ENCODE peak calls at places on chromosomes 11 and 22, in seven cellular contexts. One of them, this sample, is unnamed.

GRCh38 chr11:79078999-79079398 is 361.8 kb downstream of the TENM4 start:
- DNase-seq in AG10803: no peak
- DNase-seq in CD8-positive, alpha-beta T cell: no peak
- DNase-seq in type B pancreatic cell: no peak
- DNase-seq in sigmoid colon: no peak
- DNase-seq in thyroid gland: no peak
- DNase-seq in right atrium auricular region: no peak
- DNase-seq in this sample: peak; percentile 41

GRCh38 chr11:2813141-2813908 is 72.2 kb downstream of the CDKN1C start:
- DNase-seq in CD8-positive, alpha-beta T cell: no peak
- DNase-seq in AG10803: no peak
- DNase-seq in thyroid gland: no peak
- DNase-seq in type B pancreatic cell: no peak
- DNase-seq in sigmoid colon: no peak
- DNase-seq in right atrium auricular region: no peak
- DNase-seq in this sample: no peak

GRCh38 chr11:117333921-117334320 is 6.3 kb downstream of the CEP164 start:
- DNase-seq in sigmoid colon: no peak
- DNase-seq in type B pancreatic cell: no peak
- DNase-seq in CD8-positive, alpha-beta T cell: no peak
- DNase-seq in AG10803: peak; percentile 45
- DNase-seq in thyroid gland: no peak
- DNase-seq in right atrium auricular region: no peak
- DNase-seq in this sample: no peak

GRCh38 chr22:27046126-27046525 is 388.7 kb downstream of the MIAT start:
- DNase-seq in type B pancreatic cell: no peak
- DNase-seq in AG10803: no peak
- DNase-seq in CD8-positive, alpha-beta T cell: no peak
- DNase-seq in sigmoid colon: no peak
- DNase-seq in thyroid gland: no peak
- DNase-seq in right atrium auricular region: no peak
- DNase-seq in this sample: no peak

GRCh38 chr22:26302726-26303125 is 126.3 kb upstream of the ASPHD2 start:
- DNase-seq in right atrium auricular region: no peak
- DNase-seq in CD8-positive, alpha-beta T cell: no peak
- DNase-seq in AG10803: no peak
- DNase-seq in type B pancreatic cell: no peak
- DNase-seq in thyroid gland: no peak
- DNase-seq in sigmoid colon: no peak
- DNase-seq in this sample: no peak

GRCh38 chr11:134652586-134653255 is 240.7 kb upstream of the B3GAT1 start:
- DNase-seq in CD8-positive, alpha-beta T cell: no peak
- DNase-seq in sigmoid colon: peak; percentile 24
- DNase-seq in thyroid gland: no peak
- DNase-seq in right atrium auricular region: peak; percentile 53
- DNase-seq in AG10803: no peak
- DNase-seq in type B pancreatic cell: peak; percentile 25
- DNase-seq in this sample: no peak

GRCh38 chr11:122108192-122108799 is 7.7 kb downstream of the BLID start:
- DNase-seq in sigmoid colon: no peak
- DNase-seq in type B pancreatic cell: no peak
- DNase-seq in AG10803: no peak
- DNase-seq in right atrium auricular region: no peak
- DNase-seq in CD8-positive, alpha-beta T cell: no peak
- DNase-seq in thyroid gland: peak; percentile 38
- DNase-seq in this sample: no peak

GRCh38 chr11:114762437-114762836 is 84.1 kb downstream of the NXPE2 start:
- DNase-seq in right atrium auricular region: peak; percentile 63
- DNase-seq in AG10803: peak; percentile 67
- DNase-seq in thyroid gland: peak; percentile 48
- DNase-seq in type B pancreatic cell: no peak
- DNase-seq in CD8-positive, alpha-beta T cell: no peak
- DNase-seq in sigmoid colon: peak; percentile 80
- DNase-seq in this sample: no peak

GRCh38 chr11:124322356-124322755 is 2.4 kb upstream of the OR8D2 start:
- DNase-seq in right atrium auricular region: no peak
- DNase-seq in AG10803: no peak
- DNase-seq in thyroid gland: no peak
- DNase-seq in sigmoid colon: no peak
- DNase-seq in CD8-positive, alpha-beta T cell: no peak
- DNase-seq in type B pancreatic cell: no peak
- DNase-seq in this sample: no peak

GRCh38 chr11:84173078-84173477 is 886.9 kb upstream of the CCDC90B start:
- DNase-seq in AG10803: no peak
- DNase-seq in thyroid gland: no peak
- DNase-seq in type B pancreatic cell: no peak
- DNase-seq in CD8-positive, alpha-beta T cell: no peak
- DNase-seq in sigmoid colon: no peak
- DNase-seq in right atrium auricular region: no peak
- DNase-seq in this sample: no peak

GRCh38 chr11:70399681-70400112 is 1.4 kb downstream of the CTTN start:
- DNase-seq in AG10803: peak; percentile 95
- DNase-seq in type B pancreatic cell: no peak
- DNase-seq in right atrium auricular region: peak; percentile 92
- DNase-seq in CD8-positive, alpha-beta T cell: no peak
- DNase-seq in thyroid gland: peak; percentile 86
- DNase-seq in sigmoid colon: peak; percentile 94
- DNase-seq in this sample: no peak

GRCh38 chr11:9626778-9627394 is 37.0 kb upstream of the SWAP70 start:
- DNase-seq in type B pancreatic cell: no peak
- DNase-seq in CD8-positive, alpha-beta T cell: no peak
- DNase-seq in right atrium auricular region: peak; percentile 58
- DNase-seq in thyroid gland: no peak
- DNase-seq in AG10803: no peak
- DNase-seq in sigmoid colon: no peak
- DNase-seq in this sample: no peak

GRCh38 chr11:31397239-31397834 is 27.7 kb downstream of the DNAJC24 start:
- DNase-seq in CD8-positive, alpha-beta T cell: no peak
- DNase-seq in type B pancreatic cell: no peak
- DNase-seq in thyroid gland: no peak
- DNase-seq in right atrium auricular region: no peak
- DNase-seq in sigmoid colon: no peak
- DNase-seq in AG10803: peak; percentile 13
- DNase-seq in this sample: no peak

GRCh38 chr11:31812392-31813241 is 1.5 kb upstream of the PAX6 start:
- DNase-seq in type B pancreatic cell: no peak
- DNase-seq in thyroid gland: no peak
- DNase-seq in right atrium auricular region: no peak
- DNase-seq in sigmoid colon: no peak
- DNase-seq in AG10803: no peak
- DNase-seq in CD8-positive, alpha-beta T cell: no peak
- DNase-seq in this sample: peak; percentile 27

GRCh38 chr22:48070760-48071159 is 1308.3 kb downstream of the TBC1D22A start:
- DNase-seq in right atrium auricular region: no peak
- DNase-seq in type B pancreatic cell: no peak
- DNase-seq in thyroid gland: no peak
- DNase-seq in CD8-positive, alpha-beta T cell: no peak
- DNase-seq in AG10803: no peak
- DNase-seq in sigmoid colon: peak; percentile 42
- DNase-seq in this sample: no peak

GRCh38 chr22:47713880-47714452 is 951.5 kb downstream of the TBC1D22A start:
- DNase-seq in thyroid gland: no peak
- DNase-seq in type B pancreatic cell: no peak
- DNase-seq in sigmoid colon: no peak
- DNase-seq in CD8-positive, alpha-beta T cell: no peak
- DNase-seq in AG10803: no peak
- DNase-seq in right atrium auricular region: no peak
- DNase-seq in this sample: no peak

GRCh38 chr22:24310969-24311368 is 40.3 kb downstream of the SPECC1L start:
- DNase-seq in thyroid gland: no peak
- DNase-seq in type B pancreatic cell: no peak
- DNase-seq in sigmoid colon: no peak
- DNase-seq in CD8-positive, alpha-beta T cell: no peak
- DNase-seq in AG10803: no peak
- DNase-seq in right atrium auricular region: no peak
- DNase-seq in this sample: no peak

GRCh38 chr22:50686794-50687193 is 14.2 kb downstream of the SHANK3 start:
- DNase-seq in right atrium auricular region: no peak
- DNase-seq in AG10803: no peak
- DNase-seq in sigmoid colon: no peak
- DNase-seq in CD8-positive, alpha-beta T cell: no peak
- DNase-seq in thyroid gland: no peak
- DNase-seq in type B pancreatic cell: no peak
- DNase-seq in this sample: no peak

DNA sequence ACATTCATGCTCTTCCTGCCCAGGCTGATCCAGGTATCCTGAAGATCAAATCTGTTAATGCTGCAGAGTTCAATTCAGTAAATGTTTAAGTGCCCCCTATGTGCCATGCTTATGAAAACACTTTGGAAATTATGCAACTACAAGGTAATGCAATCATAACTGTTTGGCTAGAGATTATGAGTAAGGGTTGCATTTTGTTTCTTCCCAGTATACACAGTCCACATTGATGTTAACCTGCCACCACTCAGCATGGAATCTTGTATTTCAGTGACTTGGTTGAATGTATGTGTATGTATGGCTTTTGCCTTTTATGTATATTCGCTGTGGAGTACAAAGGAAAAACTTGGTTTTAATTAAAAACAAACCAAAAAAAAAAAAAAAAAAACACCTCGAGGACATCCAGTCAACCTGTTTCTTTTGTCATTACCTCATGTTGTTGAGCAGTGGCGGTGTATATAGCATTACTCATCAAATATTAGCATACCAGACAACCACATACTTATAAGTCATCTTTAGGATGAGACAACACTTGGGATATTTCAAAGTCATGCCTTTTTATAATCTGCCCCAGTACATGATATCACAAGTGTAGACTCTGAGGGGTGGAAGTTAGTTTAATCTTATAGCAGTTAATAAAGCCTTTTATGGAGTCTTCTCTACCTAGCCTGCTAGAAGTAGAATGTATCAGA is 86.1 kb upstream of the HORMAD2 start:
- DNase-seq in thyroid gland: no peak
- DNase-seq in sigmoid colon: no peak
- DNase-seq in type B pancreatic cell: no peak
- DNase-seq in CD8-positive, alpha-beta T cell: no peak
- DNase-seq in right atrium auricular region: no peak
- DNase-seq in AG10803: peak; percentile 71
- DNase-seq in this sample: no peak
- TF ChIP-seq CTCF in thyroid gland: no peak
- TF ChIP-seq CTCF in sigmoid colon: no peak
- TF ChIP-seq CTCF in type B pancreatic cell: no peak
- TF ChIP-seq CTCF in CD8-positive, alpha-beta T cell: no peak
- TF ChIP-seq CTCF in right atrium auricular region: no peak
- TF ChIP-seq CTCF in AG10803: no peak
- TF ChIP-seq CTCF in this sample: peak; percentile 32

GRCh38 chr22:17205432-17205831 is 13.8 kb downstream of the ADA2 start:
- DNase-seq in thyroid gland: no peak
- DNase-seq in sigmoid colon: no peak
- DNase-seq in CD8-positive, alpha-beta T cell: no peak
- DNase-seq in AG10803: no peak
- DNase-seq in type B pancreatic cell: no peak
- DNase-seq in right atrium auricular region: no peak
- DNase-seq in this sample: no peak
- TF ChIP-seq CTCF in thyroid gland: no peak
- TF ChIP-seq CTCF in sigmoid colon: no peak
- TF ChIP-seq CTCF in CD8-positive, alpha-beta T cell: no peak
- TF ChIP-seq CTCF in AG10803: no peak
- TF ChIP-seq CTCF in type B pancreatic cell: no peak
- TF ChIP-seq CTCF in right atrium auricular region: no peak
- TF ChIP-seq CTCF in this sample: peak; percentile 36

GRCh38 chr11:77154381-77155081 is 26.5 kb downstream of the MYO7A start:
- DNase-seq in right atrium auricular region: no peak
- DNase-seq in sigmoid colon: peak; percentile 67
- DNase-seq in AG10803: no peak
- DNase-seq in CD8-positive, alpha-beta T cell: no peak
- DNase-seq in type B pancreatic cell: no peak
- DNase-seq in thyroid gland: peak; percentile 78
- DNase-seq in this sample: no peak

GRCh38 chr11:77153276-77154185 is 25.5 kb downstream of the MYO7A start:
- DNase-seq in CD8-positive, alpha-beta T cell: no peak
- DNase-seq in sigmoid colon: no peak
- DNase-seq in thyroid gland: no peak
- DNase-seq in AG10803: no peak
- DNase-seq in right atrium auricular region: no peak
- DNase-seq in type B pancreatic cell: no peak
- DNase-seq in this sample: no peak

GRCh38 chr11:77151804-77152513 is 23.9 kb downstream of the MYO7A start:
- DNase-seq in thyroid gland: no peak
- DNase-seq in AG10803: peak; percentile 9
- DNase-seq in sigmoid colon: no peak
- DNase-seq in CD8-positive, alpha-beta T cell: peak; percentile 44
- DNase-seq in right atrium auricular region: no peak
- DNase-seq in type B pancreatic cell: no peak
- DNase-seq in this sample: no peak

GRCh38 chr11:77150836-77151235 is 22.8 kb downstream of the MYO7A start:
- DNase-seq in sigmoid colon: no peak
- DNase-seq in thyroid gland: no peak
- DNase-seq in AG10803: no peak
- DNase-seq in type B pancreatic cell: no peak
- DNase-seq in CD8-positive, alpha-beta T cell: no peak
- DNase-seq in right atrium auricular region: no peak
- DNase-seq in this sample: no peak

DNA sequence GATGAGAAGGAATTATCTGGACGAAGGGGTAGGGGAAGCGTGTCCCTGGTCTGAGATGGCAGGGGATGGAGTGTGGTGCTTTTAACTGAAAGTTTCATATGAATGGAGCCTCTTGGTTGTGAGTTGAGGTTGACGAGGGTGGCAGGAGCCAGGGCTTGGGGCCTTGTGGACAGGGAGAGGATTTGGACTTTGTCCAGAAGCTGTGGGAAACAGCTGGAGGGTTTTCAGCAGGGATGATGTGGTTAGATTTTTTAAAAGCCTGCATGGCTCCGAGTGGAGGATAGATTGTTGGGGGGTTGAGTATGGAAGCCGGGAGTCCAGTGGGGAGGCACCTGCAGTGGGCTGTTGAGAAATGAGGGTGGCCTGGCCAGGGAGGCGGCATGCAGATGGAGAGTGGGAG is 24.8 kb downstream of the MYO7A start:
- DNase-seq in AG10803: peak; percentile 23
- DNase-seq in sigmoid colon: no peak
- DNase-seq in right atrium auricular region: no peak
- DNase-seq in type B pancreatic cell: no peak
- DNase-seq in thyroid gland: no peak
- DNase-seq in CD8-positive, alpha-beta T cell: no peak
- DNase-seq in this sample: no peak
- TF ChIP-seq CTCF in AG10803: no peak
- TF ChIP-seq CTCF in sigmoid colon: no peak
- TF ChIP-seq CTCF in right atrium auricular region: no peak
- TF ChIP-seq CTCF in type B pancreatic cell: no peak
- TF ChIP-seq CTCF in thyroid gland: no peak
- TF ChIP-seq CTCF in CD8-positive, alpha-beta T cell: no peak
- TF ChIP-seq CTCF in this sample: no peak

GRCh38 chr11:10683429-10683828 is 10.1 kb downstream of the IRAG1 start:
- DNase-seq in right atrium auricular region: no peak
- DNase-seq in thyroid gland: no peak
- DNase-seq in sigmoid colon: no peak
- DNase-seq in CD8-positive, alpha-beta T cell: no peak
- DNase-seq in AG10803: no peak
- DNase-seq in type B pancreatic cell: no peak
- DNase-seq in this sample: no peak

GRCh38 chr11:10693509-10694071 is at the start of gene IRAG1:
- DNase-seq in sigmoid colon: peak; percentile 92
- DNase-seq in right atrium auricular region: no peak
- DNase-seq in AG10803: peak; percentile 67
- DNase-seq in type B pancreatic cell: no peak
- DNase-seq in CD8-positive, alpha-beta T cell: no peak
- DNase-seq in thyroid gland: no peak
- DNase-seq in this sample: no peak

GRCh38 chr11:10692716-10693115 is 839 bp downstream of the IRAG1 start:
- DNase-seq in sigmoid colon: no peak
- DNase-seq in AG10803: no peak
- DNase-seq in thyroid gland: no peak
- DNase-seq in type B pancreatic cell: no peak
- DNase-seq in right atrium auricular region: no peak
- DNase-seq in CD8-positive, alpha-beta T cell: no peak
- DNase-seq in this sample: no peak

GRCh38 chr11:10688401-10688800 is 5.2 kb downstream of the IRAG1 start:
- DNase-seq in thyroid gland: no peak
- DNase-seq in sigmoid colon: no peak
- DNase-seq in type B pancreatic cell: no peak
- DNase-seq in right atrium auricular region: no peak
- DNase-seq in AG10803: no peak
- DNase-seq in CD8-positive, alpha-beta T cell: no peak
- DNase-seq in this sample: no peak
- TF ChIP-seq CTCF in thyroid gland: no peak
- TF ChIP-seq CTCF in sigmoid colon: peak; percentile 13
- TF ChIP-seq CTCF in type B pancreatic cell: peak; percentile 57
- TF ChIP-seq CTCF in right atrium auricular region: no peak
- TF ChIP-seq CTCF in AG10803: peak; percentile 28
- TF ChIP-seq CTCF in CD8-positive, alpha-beta T cell: no peak
- TF ChIP-seq CTCF in this sample: no peak